ENCODE peak calls at places on chromosomes 3 and 15, in nine cellular contexts. S is kidney epithelial cell; I is fibroblast of pulmonary artery; T is effector memory CD4-positive, alpha-beta T cell; R is tibial artery; Z is cardiac muscle cell; G is NCI-H1105 treated with DMSO at 0.1 percent for 48 hours; Y is A549; B is cerebellum. W is an unnamed sample.
A peak's percentile ranks its signal among the peaks of the same experiment; 100 is the strongest.

GRCh38 chr15:39618063-39618823 is 37.4 kb downstream of the THBS1 start:
- DNase-seq in Y (no peak), T (no peak), Z (no peak), I (no peak), S (no peak), R (no peak), G (no peak), B (no peak), W (no peak)

GRCh38 chr15:24394303-24394702 is 281.3 kb upstream of the NPAP1 start:
- DNase-seq in S (no peak), Y (no peak), B (no peak), I (no peak), G (no peak), Z (no peak), T (no peak), R (no peak), W (no peak)

GRCh38 chr15:71332605-71333004 is 217.3 kb downstream of the THSD4 start:
- DNase-seq in R (no peak), T (no peak), S (no peak), G (no peak), Z (no peak), I (no peak), Y (no peak), B (no peak), W (no peak)

GRCh38 chr3:22704571-22705354 is 498.4 kb upstream of the UBE2E2 start:
- DNase-seq in Y (no peak), Z (no peak), S (no peak), T (no peak), I (no peak), R (no peak), B (no peak), G (no peak), W (no peak)

GRCh38 chr3:49339593-49339946 is 283 bp downstream of the USP4 start:
- DNase-seq in G (no peak), R (no peak), I (no peak), T (no peak), Z (no peak), B (no peak), Y (peak; percentile 22), S (no peak), W (no peak)

GRCh38 chr3:105827101-105827634 is 41.6 kb downstream of the CBLB start:
- DNase-seq in Z (peak; percentile 56), R (no peak), Y (no peak), G (no peak), B (no peak), I (peak; percentile 81), S (no peak), T (no peak), W (no peak)

GRCh38 chr15:97425596-97425995 is 534.9 kb upstream of the ARRDC4 start:
- DNase-seq in R (no peak), Y (no peak), Z (no peak), G (no peak), B (no peak), S (no peak), I (no peak), T (no peak), W (no peak)

GRCh38 chr3:139202226-139202958 is 141.4 kb upstream of the MRPS22 start:
- DNase-seq in Y (peak; percentile 35), G (no peak), S (peak; percentile 39), Z (no peak), B (no peak), R (no peak), I (no peak), T (no peak), W (peak; percentile 10)

GRCh38 chr15:70182858-70183695 is 85.4 kb upstream of the TLE3 start:
- DNase-seq in B (no peak), I (no peak), G (no peak), R (peak; percentile 9), S (no peak), Y (peak; percentile 31), Z (no peak), T (no peak), W (no peak)

GRCh38 chr3:69288161-69288895 is 97.6 kb downstream of the FRMD4B start:
- DNase-seq in S (no peak), T (no peak), G (peak; percentile 9), Y (no peak), I (no peak), Z (no peak), R (no peak), B (no peak), W (peak; percentile 61)

GRCh38 chr15:62549345-62549970 is 384.4 kb upstream of the C2CD4B start:
- DNase-seq in T (no peak), G (peak; percentile 8), Y (peak; percentile 76), I (peak; percentile 57), R (no peak), B (no peak), Z (peak; percentile 49), S (no peak), W (no peak)

GRCh38 chr3:37945803-37946530 is 44.6 kb upstream of the VILL start:
- DNase-seq in G (no peak), I (peak; percentile 81), B (no peak), T (no peak), S (peak; percentile 37), R (no peak), Y (peak; percentile 76), Z (peak; percentile 81), W (no peak)

GRCh38 chr3:142027713-142028112 is 121.6 kb downstream of the TFDP2 start:
- DNase-seq in I (peak; percentile 34), T (no peak), R (no peak), G (peak; percentile 95), Y (peak; percentile 6), B (no peak), S (no peak), Z (peak; percentile 49), W (peak; percentile 36)

W was measured in NCI-H345.